ENCODE peak calls at places on chromosomes 2 and 18, in six cellular contexts. One of them, this sample, is unnamed.

GRCh38 chr2:215796160-215796559 is 217.2 kb downstream of the MREG start:
- DNase-seq in HCT116: no peak
- DNase-seq in HepG2: no peak
- DNase-seq in H1: no peak
- DNase-seq in GM12878: no peak
- DNase-seq in HEK293T: no peak
- DNase-seq in this sample: no peak

GRCh38 chr18:55522011-55522410 is 66.0 kb downstream of the TCF4 start:
- DNase-seq in GM12878: no peak
- DNase-seq in HEK293T: peak; percentile 20
- DNase-seq in HCT116: no peak
- DNase-seq in HepG2: no peak
- DNase-seq in H1: peak; percentile 82
- DNase-seq in this sample: peak; percentile 41

GRCh38 chr2:231525248-231526163 is 4.7 kb downstream of the NMUR1 start:
- DNase-seq in HepG2: no peak
- DNase-seq in HEK293T: no peak
- DNase-seq in GM12878: no peak
- DNase-seq in HCT116: no peak
- DNase-seq in H1: no peak
- DNase-seq in this sample: no peak

GRCh38 chr2:26685943-26686839 is 6.3 kb upstream of the KCNK3 start:
- DNase-seq in HCT116: no peak
- DNase-seq in HepG2: no peak
- DNase-seq in GM12878: no peak
- DNase-seq in HEK293T: no peak
- DNase-seq in H1: no peak
- DNase-seq in this sample: no peak

GRCh38 chr2:172701250-172701649 is 34.4 kb upstream of the RAPGEF4 start:
- DNase-seq in H1: no peak
- DNase-seq in HepG2: no peak
- DNase-seq in HEK293T: no peak
- DNase-seq in HCT116: no peak
- DNase-seq in GM12878: no peak
- DNase-seq in this sample: no peak

GRCh38 chr2:26847663-26848335 is at the start of gene DPYSL5:
- DNase-seq in HEK293T: peak; percentile 86
- DNase-seq in H1: peak; percentile 91
- DNase-seq in GM12878: no peak
- DNase-seq in HCT116: peak; percentile 10
- DNase-seq in HepG2: no peak
- DNase-seq in this sample: peak; percentile 87

GRCh38 chr2:197500503-197501179 is 462 bp downstream of the HSPE1 start:
- DNase-seq in HEK293T: no peak
- DNase-seq in HCT116: no peak
- DNase-seq in GM12878: no peak
- DNase-seq in HepG2: no peak
- DNase-seq in H1: no peak
- DNase-seq in this sample: no peak

GRCh38 chr2:30683240-30683956 is 123.8 kb downstream of the CAPN13 start:
- DNase-seq in HCT116: no peak
- DNase-seq in GM12878: no peak
- DNase-seq in HepG2: no peak
- DNase-seq in HEK293T: no peak
- DNase-seq in H1: peak; percentile 19
- DNase-seq in this sample: no peak

GRCh38 chr18:50879302-50880107 is 587 bp downstream of the ME2 start:
- DNase-seq in HepG2: peak; percentile 18
- DNase-seq in H1: no peak
- DNase-seq in GM12878: no peak
- DNase-seq in HCT116: no peak
- DNase-seq in HEK293T: peak; percentile 21
- DNase-seq in this sample: peak; percentile 5

GRCh38 chr2:236341721-236342120 is 77.5 kb upstream of the ASB18 start:
- DNase-seq in GM12878: no peak
- DNase-seq in HEK293T: no peak
- DNase-seq in HepG2: no peak
- DNase-seq in HCT116: no peak
- DNase-seq in H1: peak; percentile 39
- DNase-seq in this sample: no peak

GRCh38 chr2:19878268-19879046 is 23.3 kb downstream of the TTC32 start:
- DNase-seq in GM12878: no peak
- DNase-seq in HEK293T: no peak
- DNase-seq in H1: no peak
- DNase-seq in HCT116: no peak
- DNase-seq in HepG2: no peak
- DNase-seq in this sample: no peak

GRCh38 chr2:183034806-183035205 is 3.5 kb downstream of the NCKAP1 start:
- DNase-seq in HCT116: no peak
- DNase-seq in HepG2: no peak
- DNase-seq in HEK293T: no peak
- DNase-seq in H1: no peak
- DNase-seq in GM12878: no peak
- DNase-seq in this sample: no peak

GRCh38 chr18:47284691-47285370 is 33.4 kb upstream of the SKOR2 start:
- DNase-seq in HEK293T: no peak
- DNase-seq in HCT116: no peak
- DNase-seq in GM12878: peak; percentile 15
- DNase-seq in H1: no peak
- DNase-seq in HepG2: no peak
- DNase-seq in this sample: no peak
- TF ChIP-seq SP1 in HEK293T: no peak
- TF ChIP-seq SP1 in HCT116: no peak
- TF ChIP-seq SP1 in GM12878: no peak
- TF ChIP-seq SP1 in H1: no peak
- TF ChIP-seq SP1 in HepG2: no peak
- TF ChIP-seq SP1 in this sample: no peak

GRCh38 chr2:195009202-195009601 is 647.8 kb upstream of the SLC39A10 start:
- DNase-seq in HEK293T: no peak
- DNase-seq in HCT116: no peak
- DNase-seq in GM12878: no peak
- DNase-seq in HepG2: no peak
- DNase-seq in H1: no peak
- DNase-seq in this sample: no peak
- TF ChIP-seq SP1 in HEK293T: no peak
- TF ChIP-seq SP1 in HCT116: no peak
- TF ChIP-seq SP1 in GM12878: no peak
- TF ChIP-seq SP1 in HepG2: no peak
- TF ChIP-seq SP1 in H1: no peak
- TF ChIP-seq SP1 in this sample: no peak

GRCh38 chr2:164824865-164825264 is 16.8 kb downstream of the COBLL1 start:
- DNase-seq in HEK293T: no peak
- DNase-seq in HepG2: no peak
- DNase-seq in H1: no peak
- DNase-seq in GM12878: no peak
- DNase-seq in HCT116: no peak
- DNase-seq in this sample: no peak
- TF ChIP-seq SP1 in HEK293T: no peak
- TF ChIP-seq SP1 in HepG2: no peak
- TF ChIP-seq SP1 in H1: no peak
- TF ChIP-seq SP1 in GM12878: no peak
- TF ChIP-seq SP1 in HCT116: no peak
- TF ChIP-seq SP1 in this sample: no peak

DNA sequence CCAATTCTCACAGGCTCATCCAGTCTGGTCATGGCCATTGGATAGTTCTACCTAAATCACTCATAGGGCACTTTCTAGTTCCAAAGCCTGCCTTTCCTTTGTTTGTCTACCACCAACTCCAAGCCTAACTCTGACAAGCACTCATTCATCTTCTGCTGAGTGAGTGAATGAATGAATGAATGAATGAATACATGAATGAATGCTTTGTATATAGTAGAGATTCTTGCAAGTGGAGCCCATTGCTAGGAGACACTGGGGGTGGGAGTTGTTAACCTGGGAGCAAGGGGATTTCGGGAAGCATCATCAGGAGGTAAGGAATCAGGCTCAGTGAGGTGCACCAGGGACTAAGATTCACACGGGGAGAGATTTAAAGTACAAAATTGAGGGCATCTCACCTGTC is 3.3 kb upstream of the MOCOS start:
- DNase-seq in HEK293T: no peak
- DNase-seq in HCT116: no peak
- DNase-seq in HepG2: no peak
- DNase-seq in GM12878: no peak
- DNase-seq in H1: no peak
- DNase-seq in this sample: no peak
- TF ChIP-seq SP1 in HEK293T: no peak
- TF ChIP-seq SP1 in HCT116: no peak
- TF ChIP-seq SP1 in HepG2: no peak
- TF ChIP-seq SP1 in GM12878: no peak
- TF ChIP-seq SP1 in H1: no peak
- TF ChIP-seq SP1 in this sample: no peak